ENCODE peak calls at places on chromosomes 5 and 9, in four cellular contexts. P, Y, E and V are unnamed samples.

GRCh38 chr9:121945281-121945680 is 147.8 kb downstream of the TTLL11 start:
- DNase-seq in P (no peak), E (no peak), Y (no peak), V (no peak)

GRCh38 chr9:72396247-72397091 is 31.5 kb upstream of the ZFAND5 start:
- DNase-seq in P (no peak), E (no peak), Y (no peak), V (no peak)

GRCh38 chr9:20028192-20028848 is 239.5 kb upstream of the SLC24A2 start:
- DNase-seq in E (no peak), Y (no peak), P (no peak), V (no peak)

GRCh38 chr9:38074441-38074943 is 5.5 kb upstream of the SHB start:
- DNase-seq in Y (no peak), E (no peak), P (no peak), V (no peak)

GRCh38 chr5:40204157-40204556 is 475.6 kb upstream of the PTGER4 start:
- DNase-seq in P (no peak), E (no peak), Y (no peak), V (no peak)

GRCh38 chr9:127739614-127740322 is 4.7 kb upstream of the TOR2A start:
- DNase-seq in E (no peak), P (no peak), Y (no peak), V (no peak)

GRCh38 chr5:120327180-120327579 is 136.9 kb upstream of the PRR16 start:
- DNase-seq in E (no peak), Y (no peak), P (no peak), V (no peak)

GRCh38 chr9:14393382-14393781 is 79.4 kb upstream of the NFIB start:
- DNase-seq in P (no peak), Y (no peak), E (no peak), V (no peak)

GRCh38 chr5:166788050-166788449 is 1503.4 kb upstream of the WWC1 start:
- DNase-seq in P (no peak), E (no peak), Y (no peak), V (no peak)

GRCh38 chr5:98935206-98935605 is 6.4 kb upstream of the CHD1 start:
- DNase-seq in Y (no peak), P (no peak), E (no peak), V (no peak)

GRCh38 chr5:62214701-62215100 is 91.3 kb upstream of the KIF2A start:
- DNase-seq in P (no peak), Y (no peak), E (no peak), V (no peak)

GRCh38 chr5:140148508-140148907 is 22.8 kb downstream of the IGIP start:
- DNase-seq in P (no peak), Y (no peak), E (no peak), V (no peak)

GRCh38 chr5:6396836-6397535 is 18.6 kb upstream of the MED10 start:
- DNase-seq in E (no peak), P (no peak), Y (no peak), V (no peak)

GRCh38 chr5:3542158-3542557 is 53.5 kb upstream of the IRX1 start:
- DNase-seq in P (no peak), E (no peak), Y (no peak), V (no peak)

GRCh38 chr9:94909250-94909894 is 182.9 kb downstream of the AOPEP start:
- DNase-seq in Y (no peak), P (no peak), E (no peak), V (no peak)

GRCh38 chr5:11130111-11130510 is 369.1 kb upstream of the DAP start:
- DNase-seq in P (no peak), E (no peak), Y (no peak), V (no peak)